ENCODE peak calls at places on chromosomes 16 and 17, in five cellular contexts. C is A549, G is heart left ventricle, M is stomach, U is adrenal gland. L is an unnamed sample.

GRCh38 chr17:44198721-44199552 is 747 bp downstream of the ATXN7L3 start:
- DNase-seq in C (peak), G (peak), M (peak), U (no peak), L (peak)

GRCh38 chr17:27553019-27553511 is 77.9 kb upstream of the LGALS9 start:
- DNase-seq in C (no peak), G (no peak), M (no peak), U (no peak), L (peak)

GRCh38 chr16:69311533-69312388 is 611 bp downstream of the VPS4A start:
- DNase-seq in C (peak), G (no peak), M (peak), U (peak), L (peak)

GRCh38 chr16:66801320-66802105 is at the start of gene TERB1:
- DNase-seq in C (no peak), G (no peak), M (no peak), U (no peak), L (no peak)

GRCh38 chr17:8248751-8249607 is at the start of gene PFAS:
- DNase-seq in C (peak), G (peak), M (peak), U (peak), L (peak)

GRCh38 chr17:58531661-58532554 is 17.5 kb upstream of the MTMR4 start:
- DNase-seq in C (no peak), G (peak), M (peak), U (peak), L (peak)

GRCh38 chr17:13704333-13704732 is 102.6 kb upstream of the HS3ST3A1 start:
- DNase-seq in C (no peak), G (no peak), M (no peak), U (no peak), L (no peak)

GRCh38 chr16:76444823-76445222 is 167.6 kb downstream of the CNTNAP4 start:
- DNase-seq in C (no peak), G (no peak), M (no peak), U (no peak), L (no peak)

GRCh38 chr16:20385844-20386832 is 18.4 kb downstream of the PDILT start:
- DNase-seq in C (peak), G (peak), M (peak), U (peak), L (peak)

GRCh38 chr17:43671755-43672502 is 10.2 kb upstream of the MEOX1 start:
- DNase-seq in C (no peak), G (no peak), M (no peak), U (no peak), L (no peak)

GRCh38 chr16:59591480-59591879 is 857.4 kb upstream of the GOT2 start:
- DNase-seq in C (no peak), G (no peak), M (no peak), U (no peak), L (no peak)

GRCh38 chr16:65663774-65664173 is 541.9 kb upstream of the CDH11 start:
- DNase-seq in C (no peak), G (no peak), M (no peak), U (no peak), L (no peak)

GRCh38 chr16:63361032-63361624 is 1324.9 kb upstream of the CDH8 start:
- DNase-seq in C (peak), G (no peak), M (no peak), U (no peak), L (peak)

GRCh38 chr17:73279704-73280103 is 18.0 kb upstream of the CPSF4L start:
- DNase-seq in C (no peak), G (no peak), M (no peak), U (no peak), L (peak)

GRCh38 chr16:50323335-50324011 is 45.3 kb downstream of the BRD7 start:
- DNase-seq in C (no peak), G (no peak), M (no peak), U (peak), L (peak)

GRCh38 chr17:42744283-42744805 is 496 bp downstream of the EZH1 start:
- DNase-seq in C (peak), G (peak), M (peak), U (peak), L (peak)

GRCh38 chr16:50245417-50246298 is 20.7 kb upstream of the ADCY7 start:
- DNase-seq in C (peak), G (peak), M (peak), U (peak), L (peak)

GRCh38 chr16:72066747-72067146 is 3.7 kb downstream of the HPR start:
- DNase-seq in C (peak), G (no peak), M (no peak), U (peak), L (peak)

GRCh38 chr16:58535100-58535499 is 19.8 kb downstream of the SETD6 start:
- DNase-seq in C (no peak), G (no peak), M (no peak), U (no peak), L (no peak)

GRCh38 chr16:89033796-89034572 is 57.0 kb upstream of the CBFA2T3 start:
- DNase-seq in C (no peak), G (no peak), M (no peak), U (no peak), L (no peak)

GRCh38 chr16:19718624-19718965 is 524 bp downstream of the IQCK start:
- DNase-seq in C (peak), G (no peak), M (no peak), U (peak), L (peak)

GRCh38 chr16:89013692-89014455 is 36.9 kb upstream of the CBFA2T3 start:
- DNase-seq in C (no peak), G (no peak), M (no peak), U (no peak), L (no peak)

GRCh38 chr17:76918811-76919210 is 50.6 kb downstream of the MGAT5B start:
- DNase-seq in C (no peak), G (no peak), M (no peak), U (no peak), L (no peak)

GRCh38 chr16:31010539-31010938 is at the start of gene STX1B:
- DNase-seq in C (no peak), G (no peak), M (no peak), U (no peak), L (no peak)

GRCh38 chr16:56428087-56428486 is 2.7 kb upstream of the AMFR start:
- DNase-seq in C (no peak), G (no peak), M (no peak), U (no peak), L (no peak)

GRCh38 chr16:23333034-23333579 is 31.0 kb downstream of the SCNN1B start:
- DNase-seq in C (no peak), G (no peak), M (no peak), U (peak), L (no peak)

GRCh38 chr17:9334536-9335446 is 240.8 kb downstream of the STX8 start:
- DNase-seq in C (no peak), G (no peak), M (no peak), U (no peak), L (peak)

GRCh38 chr17:46044286-46044928 is 45.4 kb downstream of the STH start:
- DNase-seq in C (peak), G (peak), M (peak), U (peak), L (peak)

GRCh38 chr16:88655053-88655732 is 4.3 kb upstream of the CYBA start:
- DNase-seq in C (no peak), G (no peak), M (no peak), U (no peak), L (no peak)

DNA sequence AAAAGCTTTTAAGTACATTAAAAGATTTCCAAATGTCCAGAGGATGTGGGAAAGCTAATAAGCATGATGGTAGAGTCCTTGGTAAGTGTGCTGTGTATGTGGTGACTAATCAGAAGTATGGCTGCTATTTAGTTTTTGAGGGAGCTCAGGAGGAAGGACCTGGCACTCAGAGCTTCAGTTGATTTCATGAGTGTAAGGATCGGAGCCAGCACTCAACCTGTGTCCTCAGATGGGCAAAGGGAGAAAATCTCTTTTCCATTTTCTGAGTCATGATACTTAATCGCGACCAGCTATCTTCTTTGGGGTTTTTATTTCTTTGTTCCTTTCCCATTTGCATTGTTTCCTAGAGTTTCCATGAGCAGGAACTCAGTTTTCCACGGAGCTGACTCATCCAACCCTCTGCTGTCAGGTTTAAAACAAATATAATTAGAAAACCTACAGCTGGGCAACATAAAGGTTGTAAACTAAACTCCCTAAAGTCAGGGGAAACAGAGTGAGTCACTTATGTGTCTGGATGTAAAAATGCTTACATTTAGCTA is 125.4 kb downstream of the MAP2K6 start:
- DNase-seq in C (no peak), G (no peak), M (no peak), U (no peak), L (peak)
- H3K4me3 ChIP-seq in C (no peak), G (no peak), M (no peak), U (no peak), L (no peak)

GRCh38 chr17:62727916-62728672 is 80.0 kb downstream of the MARCHF10 start:
- DNase-seq in C (no peak), G (no peak), M (no peak), U (no peak), L (no peak)

GRCh38 chr17:62725791-62726249 is 82.3 kb downstream of the MARCHF10 start:
- DNase-seq in C (no peak), G (no peak), M (no peak), U (no peak), L (peak)

GRCh38 chr17:62723842-62724241 is 84.3 kb downstream of the MARCHF10 start:
- DNase-seq in C (no peak), G (no peak), M (no peak), U (no peak), L (no peak)

GRCh38 chr17:62722625-62723024 is 85.5 kb downstream of the MARCHF10 start:
- DNase-seq in C (no peak), G (no peak), M (no peak), U (no peak), L (no peak)

DNA sequence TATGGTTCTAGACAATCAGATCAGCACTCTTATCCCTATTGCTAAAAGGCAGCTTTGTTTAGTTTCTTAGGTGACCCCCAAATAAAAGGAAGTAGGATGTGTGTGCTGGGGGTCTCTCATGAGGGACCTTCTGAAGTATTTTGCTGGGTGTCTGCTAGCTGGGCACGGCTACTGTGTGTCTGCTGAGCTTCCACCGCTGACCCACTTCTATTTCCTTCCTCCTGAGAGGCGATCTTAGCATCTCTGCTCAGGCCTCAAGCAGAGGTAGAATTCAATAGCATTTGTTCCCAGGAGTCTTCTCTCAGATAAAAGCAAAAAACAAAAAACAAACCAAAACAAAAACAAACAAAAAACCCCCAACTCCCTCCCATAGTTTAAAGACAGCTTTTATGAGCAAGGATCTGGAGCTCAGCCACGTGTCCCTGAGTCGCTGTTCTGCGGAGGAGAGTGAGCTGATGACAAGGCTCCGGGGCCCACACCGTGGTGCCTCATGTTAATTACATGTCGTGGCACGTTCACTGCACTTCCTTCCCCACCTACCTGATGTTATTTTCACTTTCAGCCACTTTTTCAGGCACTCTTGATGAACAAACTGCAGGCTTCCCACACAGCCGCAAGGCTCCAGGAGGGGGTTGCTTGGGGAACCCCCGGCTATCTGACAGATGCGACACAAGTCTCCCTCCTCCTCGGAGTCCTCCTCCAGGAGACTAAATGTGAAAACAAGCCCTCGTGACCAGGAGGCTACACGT is 83.5 kb downstream of the MARCHF10 start:
- DNase-seq in C (no peak), G (no peak), M (no peak), U (no peak), L (peak)
- H3K27ac ChIP-seq in C (no peak), G (peak), M (no peak), U (no peak), L (peak)

DNA sequence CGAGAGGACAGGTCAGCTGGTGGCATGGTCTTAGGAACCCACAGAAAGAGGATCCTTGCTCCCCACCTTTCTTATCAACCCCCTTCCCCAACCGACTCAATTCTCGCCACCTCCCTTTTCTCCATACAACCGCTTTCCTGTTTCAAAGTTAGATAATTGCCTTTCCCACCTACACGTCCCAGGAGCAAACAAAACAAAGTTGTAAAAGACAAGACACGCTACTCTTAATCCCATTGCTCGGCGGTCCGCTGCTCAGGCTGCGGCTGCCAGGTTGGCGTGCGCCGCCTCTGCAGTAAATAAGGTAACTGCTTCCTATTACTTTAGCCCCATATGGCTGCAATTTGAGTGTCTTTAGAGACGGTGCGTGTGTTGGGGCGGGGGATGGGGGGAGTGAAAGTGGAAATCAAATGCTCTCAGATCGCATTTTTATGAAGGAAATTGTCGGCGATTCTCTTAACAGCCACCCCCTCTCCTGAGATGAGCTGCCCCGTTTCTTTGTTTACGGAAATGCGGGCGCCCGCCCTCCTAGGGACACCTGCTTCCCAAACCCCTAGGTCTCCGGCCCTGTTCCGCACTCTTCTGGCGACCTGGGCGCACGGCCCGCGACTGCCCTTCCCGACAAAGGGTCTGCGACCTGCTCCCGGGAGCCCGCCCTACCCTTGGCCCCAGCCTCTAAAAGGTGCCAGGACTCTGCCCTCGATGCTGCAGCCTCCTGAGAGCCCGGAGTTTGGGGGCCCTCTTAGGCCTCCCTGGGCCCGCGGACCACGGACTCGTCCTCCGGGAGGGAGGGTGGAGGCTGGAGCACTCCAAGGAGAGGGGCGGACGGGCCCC is 3.7 kb upstream of the CBX8 start:
- DNase-seq in C (no peak), G (no peak), M (no peak), U (no peak), L (peak)
- H3K4me3 ChIP-seq in C (no peak), G (no peak), M (peak), U (peak), L (peak)

DNA sequence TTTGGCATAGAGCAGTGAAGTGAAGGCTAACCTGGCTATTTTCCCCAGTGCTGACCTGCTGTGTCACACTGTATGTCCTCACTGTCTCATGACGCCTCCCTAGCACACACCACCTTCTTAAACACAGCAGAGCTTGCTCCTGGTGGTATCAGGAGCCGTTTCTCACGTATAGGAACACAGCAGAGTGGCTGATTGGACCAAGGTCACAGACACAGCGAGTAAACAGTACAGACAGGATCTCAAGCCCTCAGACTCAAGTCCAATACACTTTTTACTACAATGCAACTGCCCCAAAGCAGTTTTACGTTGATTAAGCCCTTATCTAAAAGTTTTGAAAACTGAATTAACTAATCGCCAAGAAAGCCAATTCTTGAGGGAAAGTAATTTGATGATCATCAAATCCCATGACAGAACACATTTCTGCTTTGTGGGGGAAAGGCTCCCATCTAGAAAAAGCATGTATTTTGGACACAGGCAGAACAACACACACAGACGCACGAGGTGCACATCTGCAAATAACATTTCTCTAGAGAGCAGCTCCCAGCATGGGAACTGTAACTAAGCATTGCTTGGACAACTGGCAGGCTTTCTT is 15.2 kb downstream of the ARHGAP17 start:
- DNase-seq in C (no peak), G (no peak), M (peak), U (no peak), L (peak)
- H3K27ac ChIP-seq in C (no peak), G (peak), M (peak), U (peak), L (no peak)

GRCh38 chr16:85602402-85602801 is 10.7 kb upstream of the GSE1 start:
- DNase-seq in C (no peak), G (no peak), M (no peak), U (no peak), L (no peak)

GRCh38 chr16:85600078-85600477 is 13.0 kb upstream of the GSE1 start:
- DNase-seq in C (no peak), G (no peak), M (no peak), U (no peak), L (no peak)

GRCh38 chr16:85600905-85601639 is 12.1 kb upstream of the GSE1 start:
- DNase-seq in C (no peak), G (no peak), M (no peak), U (no peak), L (no peak)

GRCh38 chr16:85602831-85603755 is 10.0 kb upstream of the GSE1 start:
- DNase-seq in C (no peak), G (no peak), M (peak), U (no peak), L (no peak)

DNA sequence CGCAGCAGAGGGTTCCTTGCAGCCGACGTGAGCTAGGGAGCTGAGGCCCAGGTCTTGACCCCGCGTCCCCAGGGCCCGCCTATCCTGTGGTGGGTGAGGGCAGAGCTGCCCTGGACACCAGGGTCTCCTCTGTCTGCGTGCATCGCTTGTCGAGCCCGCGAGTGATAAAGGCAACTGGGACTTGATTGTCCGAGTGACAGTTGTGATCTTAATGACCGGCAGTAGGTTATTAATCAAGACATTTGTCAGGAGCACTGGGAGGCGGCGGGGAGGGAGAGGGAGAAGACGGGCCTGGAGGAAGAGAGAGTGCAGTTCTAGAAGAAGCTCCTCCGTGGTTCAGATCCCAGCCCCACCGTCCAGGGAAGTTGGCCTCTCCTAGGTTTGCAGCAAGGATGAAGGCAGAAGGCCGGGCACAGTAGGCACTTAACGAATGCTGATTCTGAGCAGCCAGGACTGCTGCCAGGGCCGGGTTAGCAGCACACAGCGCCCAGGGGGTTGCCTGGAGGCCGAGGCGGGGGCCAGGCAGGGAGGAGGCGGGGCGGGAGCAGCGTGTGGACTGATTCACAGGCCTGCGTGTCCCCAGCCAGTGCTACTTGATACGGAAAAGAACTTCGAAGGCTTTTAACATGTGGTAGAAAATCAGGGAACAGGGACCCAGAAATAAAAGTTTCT is 11.3 kb upstream of the GSE1 start:
- DNase-seq in C (no peak), G (peak), M (peak), U (peak), L (no peak)
- H3K4me3 ChIP-seq in C (no peak), G (no peak), M (no peak), U (no peak), L (no peak)